ENCODE peak calls at places on chromosomes 4 and X, in nine cellular contexts. L is K562, A is dorsolateral prefrontal cortex, I is omental fat pad, W is lung, U is upper lobe of left lung, M is colonic mucosa, Y is cardiac muscle cell, Q is Calu3. D is an unnamed sample.

GRCh38 chrX:75522565-75523411 is at the start of gene ZDHHC15:
- DNase-seq in Q (no peak), U (peak), A (peak), M (peak), L (no peak), Y (peak), W (peak), I (no peak), D (no peak)

GRCh38 chr4:1809754-1810502 is 16.8 kb downstream of the FGFR3 start:
- DNase-seq in W (peak), L (peak), U (peak), Y (peak), M (peak), I (peak), Q (peak), A (peak), D (peak)

GRCh38 chr4:121358473-121358872 is 22.3 kb downstream of the QRFPR start:
- DNase-seq in W (no peak), A (no peak), U (no peak), Q (no peak), L (no peak), I (no peak), M (no peak), Y (no peak), D (no peak)

GRCh38 chr4:16505726-16506125 is 279.5 kb upstream of the TAPT1 start:
- DNase-seq in L (no peak), W (no peak), A (no peak), I (no peak), U (no peak), Q (no peak), Y (peak), M (no peak), D (no peak)

GRCh38 chrX:1925053-1925481 is 310.2 kb downstream of the ASMT start:
- DNase-seq in W (no peak), Y (peak), A (no peak), Q (no peak), M (no peak), I (no peak), L (no peak), U (no peak), D (no peak)

GRCh38 chrX:100895365-100896075 is 21.4 kb upstream of the NOX1 start:
- DNase-seq in Q (peak), U (peak), Y (peak), A (no peak), M (no peak), L (peak), W (no peak), I (no peak), D (no peak)

GRCh38 chr4:99144070-99144469 is at the start of gene ADH4:
- DNase-seq in Y (no peak), Q (no peak), W (no peak), A (no peak), I (no peak), U (no peak), L (no peak), M (no peak), D (no peak)

GRCh38 chr4:56683455-56683854 is 2.4 kb upstream of the HOPX start:
- DNase-seq in Y (no peak), I (no peak), U (no peak), Q (no peak), A (no peak), W (no peak), L (no peak), M (no peak), D (no peak)

GRCh38 chrX:134172588-134173259 is 64.3 kb upstream of the CCDC160 start:
- DNase-seq in A (peak), W (no peak), L (no peak), M (no peak), Q (peak), Y (peak), I (no peak), U (no peak), D (no peak)

GRCh38 chrX:7378406-7378805 is 230.5 kb upstream of the PUDP start:
- DNase-seq in L (no peak), U (no peak), W (no peak), I (no peak), Q (no peak), M (no peak), Y (no peak), A (no peak), D (no peak)

GRCh38 chr4:69707807-69708206 is 52.6 kb downstream of the SULT1B1 start:
- DNase-seq in Q (no peak), I (no peak), M (no peak), W (no peak), U (no peak), L (no peak), Y (no peak), A (no peak), D (no peak)

GRCh38 chrX:143757375-143757774 is 36.8 kb upstream of the SPANXN2 start:
- DNase-seq in M (no peak), I (no peak), A (no peak), L (no peak), Q (no peak), W (no peak), U (no peak), Y (peak), D (no peak)

GRCh38 chr4:1945912-1946311 is 62.9 kb downstream of the NELFA start:
- DNase-seq in Q (no peak), W (no peak), U (no peak), I (no peak), A (no peak), Y (no peak), M (no peak), L (no peak), D (no peak)

GRCh38 chr4:157072002-157072401 is 3.9 kb upstream of the GLRB start:
- DNase-seq in I (no peak), Q (no peak), A (no peak), W (no peak), Y (no peak), L (no peak), U (no peak), M (no peak), D (no peak)

GRCh38 chrX:100449696-100450606 is 39.9 kb upstream of the PCDH19 start:
- DNase-seq in L (no peak), Q (no peak), A (no peak), M (peak), Y (no peak), I (no peak), U (no peak), W (no peak), D (no peak)

GRCh38 chr4:173652283-173652931 is 122.4 kb upstream of the HAND2 start:
- DNase-seq in Q (no peak), L (no peak), A (no peak), M (no peak), W (no peak), I (no peak), Y (peak), U (no peak), D (no peak)

GRCh38 chr4:1871471-1872021 is 353 bp downstream of the NSD2 start:
- DNase-seq in W (no peak), I (no peak), U (no peak), M (peak), Y (no peak), Q (peak), A (no peak), L (peak), D (peak)

GRCh38 chr4:108193891-108194672 is 25.4 kb upstream of the LEF1 start:
- DNase-seq in Q (no peak), U (no peak), W (no peak), L (no peak), I (no peak), Y (no peak), A (no peak), M (no peak), D (no peak)

GRCh38 chr4:67735325-67735724 is 18.9 kb downstream of the GNRHR start:
- DNase-seq in L (no peak), W (no peak), M (no peak), Y (no peak), I (no peak), Q (no peak), A (no peak), U (no peak), D (no peak)

GRCh38 chr4:52751349-52751911 is at the start of gene ERVMER34-1:
- DNase-seq in M (peak), I (peak), U (peak), A (peak), L (peak), Y (peak), Q (peak), W (peak), D (peak)

GRCh38 chrX:16807976-16808542 is 21.8 kb downstream of the TXLNG start:
- DNase-seq in W (no peak), M (peak), A (no peak), I (no peak), Y (no peak), Q (peak), U (no peak), L (peak), D (no peak)

GRCh38 chrX:154305481-154306205 is 10.0 kb downstream of the TKTL1 start:
- DNase-seq in W (no peak), Y (no peak), U (no peak), Q (no peak), I (no peak), M (no peak), A (no peak), L (no peak), D (no peak)

GRCh38 chrX:104172788-104173187 is 6.5 kb downstream of the FAM199X start:
- DNase-seq in U (no peak), I (no peak), Y (no peak), L (peak), W (no peak), Q (no peak), M (no peak), A (no peak), D (no peak)

GRCh38 chrX:85024562-85024961 is 20.9 kb downstream of the APOOL start:
- DNase-seq in L (no peak), W (no peak), Q (no peak), U (no peak), M (no peak), I (no peak), A (no peak), Y (no peak), D (no peak)

GRCh38 chrX:132086717-132087116 is 41.1 kb downstream of the FRMD7 start:
- DNase-seq in I (no peak), L (no peak), M (no peak), A (no peak), Y (no peak), Q (no peak), U (no peak), W (no peak), D (no peak)

GRCh38 chr4:181685911-181686310 is 557.3 kb upstream of the TENM3 start:
- DNase-seq in M (no peak), U (no peak), Y (no peak), Q (no peak), W (no peak), L (no peak), I (no peak), A (no peak), D (no peak)

GRCh38 chr4:184358521-184359232 is 115.7 kb downstream of the IRF2 start:
- DNase-seq in U (no peak), Y (no peak), L (no peak), A (no peak), M (no peak), W (no peak), Q (no peak), I (no peak), D (no peak)

GRCh38 chr4:89400408-89401035 is 92.9 kb upstream of the GPRIN3 start:
- DNase-seq in W (no peak), U (no peak), A (no peak), M (no peak), I (no peak), Y (no peak), Q (no peak), L (no peak), D (no peak)

GRCh38 chr4:38488891-38489861 is 174.8 kb upstream of the KLF3 start:
- DNase-seq in A (no peak), M (peak), Y (peak), U (no peak), W (no peak), Q (no peak), L (no peak), I (no peak), D (no peak)

GRCh38 chr4:156939151-156939550 is 32.4 kb downstream of the PDGFC start:
- DNase-seq in A (no peak), M (no peak), Q (no peak), L (no peak), U (no peak), I (no peak), Y (no peak), W (no peak), D (no peak)

GRCh38 chrX:132615396-132616131 is 126.7 kb upstream of the MBNL3 start:
- DNase-seq in Q (peak), L (peak), W (peak), U (peak), M (peak), A (no peak), Y (peak), I (no peak), D (peak)

GRCh38 chr4:157739237-157739636 is 433.6 kb downstream of the GASK1B start:
- DNase-seq in A (no peak), M (no peak), W (no peak), I (no peak), Y (no peak), U (no peak), L (no peak), Q (peak), D (no peak)

GRCh38 chrX:120457766-120458180 is 11.3 kb downstream of the LAMP2 start:
- DNase-seq in U (no peak), W (no peak), L (no peak), A (no peak), Q (no peak), I (no peak), M (no peak), Y (no peak), D (no peak)

GRCh38 chrX:123477673-123478072 is 255.2 kb downstream of the THOC2 start:
- DNase-seq in W (no peak), Y (no peak), M (no peak), I (no peak), Q (no peak), L (no peak), A (no peak), U (no peak), D (no peak)

GRCh38 chr4:106707776-106708603 is 328.1 kb downstream of the DKK2 start:
- DNase-seq in L (no peak), I (no peak), A (no peak), U (no peak), W (no peak), M (no peak), Y (no peak), Q (peak), D (no peak)

DNA sequence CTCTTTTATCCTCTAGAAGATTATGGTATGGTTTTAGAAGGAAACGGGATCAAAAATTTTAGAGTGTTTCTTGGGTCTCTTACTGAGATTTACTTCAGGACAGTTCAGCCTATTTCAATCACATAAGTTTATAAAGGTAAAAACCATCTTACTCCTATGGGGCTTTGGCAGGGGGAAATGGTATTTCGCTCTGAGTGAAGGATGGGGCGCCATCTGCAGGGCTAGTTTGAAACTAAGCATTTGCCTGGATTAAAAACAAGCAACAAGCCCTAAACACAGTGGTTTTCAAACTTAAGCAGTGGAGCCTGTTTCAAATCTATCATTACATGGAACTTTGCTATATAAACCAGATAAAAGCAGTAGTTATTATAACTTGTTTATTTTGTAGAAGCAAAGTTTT is 361.5 kb upstream of the FMR1 start:
- DNase-seq in M (no peak), A (no peak), Q (no peak), W (no peak), L (no peak), I (no peak), U (peak), Y (peak), D (peak)
- TF ChIP-seq CTCF in M (no peak), A (peak), Q (no peak), W (no peak), L (no peak), I (no peak), U (no peak), Y (no peak), D (no peak)

DNA sequence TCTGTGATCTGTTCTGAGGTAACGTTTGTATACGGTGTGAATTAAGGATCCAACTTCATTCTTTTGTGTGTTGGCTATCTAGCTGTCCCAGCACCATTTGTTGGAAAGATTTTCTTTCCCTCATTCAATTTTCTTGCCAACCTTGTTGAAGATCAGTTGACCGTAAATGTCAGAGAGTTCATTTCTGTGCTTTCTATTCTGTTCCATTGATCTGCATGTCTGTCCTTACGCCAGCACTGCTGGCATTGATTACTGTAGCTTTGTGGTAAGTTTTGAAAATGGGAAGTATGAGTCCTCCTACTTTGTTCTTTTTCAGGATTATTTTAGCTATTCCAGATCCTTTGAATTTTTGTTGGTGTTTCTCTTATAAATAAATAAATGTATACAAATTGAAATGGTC is 60.8 kb downstream of the MTMR1 start:
- DNase-seq in I (no peak), L (no peak), A (no peak), Q (no peak), U (no peak), M (no peak), Y (no peak), W (no peak), D (no peak)
- TF ChIP-seq CTCF in I (no peak), L (no peak), A (no peak), Q (no peak), U (no peak), M (no peak), Y (no peak), W (no peak), D (no peak)

GRCh38 chr4:54658321-54659093 is 750 bp downstream of the KIT start:
- DNase-seq in M (peak), L (peak), U (peak), Q (peak), Y (peak), I (no peak), A (peak), W (peak), D (peak)
- TF ChIP-seq CTCF in M (no peak), L (peak), U (peak), Q (no peak), Y (peak), I (no peak), A (peak), W (no peak), D (no peak)

GRCh38 chr4:154399259-154399974 is 92.2 kb downstream of the DCHS2 start:
- DNase-seq in I (no peak), L (peak), Y (peak), Q (no peak), U (no peak), M (no peak), A (no peak), W (no peak), D (no peak)
- TF ChIP-seq CTCF in I (no peak), L (peak), Y (peak), Q (no peak), U (no peak), M (no peak), A (peak), W (peak), D (peak)